ENCODE peak calls at places on chromosomes 2 and 18, in ten cellular contexts. One of them, this sample, is unnamed.

GRCh38 chr2:166765141-166765540 is 123.1 kb upstream of the XIRP2 start:
- DNase-seq in BE2C: no peak
- DNase-seq in AG10803: no peak
- DNase-seq in OCI-LY7: no peak
- DNase-seq in AG04450: no peak
- DNase-seq in foreskin fibroblast: peak
- DNase-seq in ovary: no peak
- DNase-seq in adrenal gland: no peak
- DNase-seq in heart left ventricle: no peak
- DNase-seq in coronary artery: no peak
- DNase-seq in this sample: no peak

GRCh38 chr2:48452108-48452507 is 77.8 kb upstream of the STON1 start:
- DNase-seq in BE2C: peak
- DNase-seq in AG10803: no peak
- DNase-seq in OCI-LY7: no peak
- DNase-seq in AG04450: no peak
- DNase-seq in foreskin fibroblast: no peak
- DNase-seq in ovary: no peak
- DNase-seq in adrenal gland: no peak
- DNase-seq in heart left ventricle: no peak
- DNase-seq in coronary artery: no peak
- DNase-seq in this sample: no peak

GRCh38 chr2:191109888-191110287 is 40.9 kb downstream of the STAT4 start:
- DNase-seq in BE2C: no peak
- DNase-seq in AG10803: peak
- DNase-seq in OCI-LY7: no peak
- DNase-seq in AG04450: no peak
- DNase-seq in foreskin fibroblast: no peak
- DNase-seq in ovary: no peak
- DNase-seq in adrenal gland: no peak
- DNase-seq in heart left ventricle: no peak
- DNase-seq in coronary artery: no peak
- DNase-seq in this sample: no peak

GRCh38 chr2:63053889-63054725 is 3.5 kb downstream of the OTX1 start:
- DNase-seq in BE2C: no peak
- DNase-seq in AG10803: no peak
- DNase-seq in OCI-LY7: peak
- DNase-seq in AG04450: no peak
- DNase-seq in foreskin fibroblast: peak
- DNase-seq in ovary: no peak
- DNase-seq in adrenal gland: no peak
- DNase-seq in heart left ventricle: no peak
- DNase-seq in coronary artery: no peak
- DNase-seq in this sample: no peak

GRCh38 chr2:159683804-159684203 is 28.5 kb upstream of the MARCHF7 start:
- DNase-seq in BE2C: no peak
- DNase-seq in AG10803: no peak
- DNase-seq in OCI-LY7: no peak
- DNase-seq in AG04450: no peak
- DNase-seq in foreskin fibroblast: no peak
- DNase-seq in ovary: no peak
- DNase-seq in adrenal gland: no peak
- DNase-seq in heart left ventricle: no peak
- DNase-seq in coronary artery: no peak
- DNase-seq in this sample: no peak

GRCh38 chr18:58792086-58792485 is 72.6 kb upstream of the ZNF532 start:
- DNase-seq in BE2C: no peak
- DNase-seq in AG10803: no peak
- DNase-seq in OCI-LY7: no peak
- DNase-seq in AG04450: no peak
- DNase-seq in foreskin fibroblast: no peak
- DNase-seq in ovary: no peak
- DNase-seq in adrenal gland: no peak
- DNase-seq in heart left ventricle: no peak
- DNase-seq in coronary artery: no peak
- DNase-seq in this sample: no peak

GRCh38 chr2:20282916-20283592 is 58.1 kb upstream of the SDC1 start:
- DNase-seq in BE2C: peak
- DNase-seq in AG10803: peak
- DNase-seq in OCI-LY7: no peak
- DNase-seq in AG04450: peak
- DNase-seq in foreskin fibroblast: no peak
- DNase-seq in ovary: peak
- DNase-seq in adrenal gland: peak
- DNase-seq in heart left ventricle: peak
- DNase-seq in coronary artery: no peak
- DNase-seq in this sample: no peak

GRCh38 chr18:68840554-68841263 is 42.8 kb downstream of the CCDC102B start:
- DNase-seq in BE2C: no peak
- DNase-seq in AG10803: peak
- DNase-seq in OCI-LY7: no peak
- DNase-seq in AG04450: peak
- DNase-seq in foreskin fibroblast: peak
- DNase-seq in ovary: no peak
- DNase-seq in adrenal gland: peak
- DNase-seq in heart left ventricle: no peak
- DNase-seq in coronary artery: no peak
- DNase-seq in this sample: peak

GRCh38 chr2:111055735-111056134 is 65.0 kb upstream of the BCL2L11 start:
- DNase-seq in BE2C: no peak
- DNase-seq in AG10803: no peak
- DNase-seq in OCI-LY7: no peak
- DNase-seq in AG04450: no peak
- DNase-seq in foreskin fibroblast: no peak
- DNase-seq in ovary: no peak
- DNase-seq in adrenal gland: no peak
- DNase-seq in heart left ventricle: no peak
- DNase-seq in coronary artery: no peak
- DNase-seq in this sample: no peak

GRCh38 chr18:79566841-79567370 is 112.7 kb upstream of the CTDP1 start:
- DNase-seq in BE2C: no peak
- DNase-seq in AG10803: no peak
- DNase-seq in OCI-LY7: no peak
- DNase-seq in AG04450: no peak
- DNase-seq in foreskin fibroblast: no peak
- DNase-seq in ovary: no peak
- DNase-seq in adrenal gland: no peak
- DNase-seq in heart left ventricle: peak
- DNase-seq in coronary artery: no peak
- DNase-seq in this sample: no peak

GRCh38 chr18:24490545-24490944 is 30.1 kb downstream of the HRH4 start:
- DNase-seq in BE2C: peak
- DNase-seq in AG10803: peak
- DNase-seq in OCI-LY7: no peak
- DNase-seq in AG04450: no peak
- DNase-seq in foreskin fibroblast: peak
- DNase-seq in ovary: no peak
- DNase-seq in adrenal gland: no peak
- DNase-seq in heart left ventricle: no peak
- DNase-seq in coronary artery: no peak
- DNase-seq in this sample: no peak

GRCh38 chr2:225353579-225354085 is 45.9 kb upstream of the NYAP2 start:
- DNase-seq in BE2C: no peak
- DNase-seq in AG10803: no peak
- DNase-seq in OCI-LY7: no peak
- DNase-seq in AG04450: no peak
- DNase-seq in foreskin fibroblast: peak
- DNase-seq in ovary: no peak
- DNase-seq in adrenal gland: no peak
- DNase-seq in heart left ventricle: no peak
- DNase-seq in coronary artery: no peak
- DNase-seq in this sample: no peak

GRCh38 chr2:109481599-109481998 is 132.2 kb downstream of the SEPTIN10 start:
- DNase-seq in BE2C: no peak
- DNase-seq in AG10803: no peak
- DNase-seq in OCI-LY7: no peak
- DNase-seq in AG04450: no peak
- DNase-seq in foreskin fibroblast: no peak
- DNase-seq in ovary: no peak
- DNase-seq in adrenal gland: no peak
- DNase-seq in heart left ventricle: no peak
- DNase-seq in coronary artery: no peak
- DNase-seq in this sample: no peak

GRCh38 chr2:127091886-127092285 is 15.1 kb downstream of the BIN1 start:
- DNase-seq in BE2C: no peak
- DNase-seq in AG10803: no peak
- DNase-seq in OCI-LY7: no peak
- DNase-seq in AG04450: no peak
- DNase-seq in foreskin fibroblast: no peak
- DNase-seq in ovary: no peak
- DNase-seq in adrenal gland: no peak
- DNase-seq in heart left ventricle: no peak
- DNase-seq in coronary artery: no peak
- DNase-seq in this sample: no peak

GRCh38 chr2:127094509-127095366 is 12.2 kb downstream of the BIN1 start:
- DNase-seq in BE2C: peak
- DNase-seq in AG10803: peak
- DNase-seq in OCI-LY7: no peak
- DNase-seq in AG04450: no peak
- DNase-seq in foreskin fibroblast: peak
- DNase-seq in ovary: peak
- DNase-seq in adrenal gland: peak
- DNase-seq in heart left ventricle: peak
- DNase-seq in coronary artery: no peak
- DNase-seq in this sample: peak

GRCh38 chr2:127093648-127094210 is 13.2 kb downstream of the BIN1 start:
- DNase-seq in BE2C: no peak
- DNase-seq in AG10803: no peak
- DNase-seq in OCI-LY7: no peak
- DNase-seq in AG04450: no peak
- DNase-seq in foreskin fibroblast: no peak
- DNase-seq in ovary: no peak
- DNase-seq in adrenal gland: no peak
- DNase-seq in heart left ventricle: peak
- DNase-seq in coronary artery: no peak
- DNase-seq in this sample: no peak

GRCh38 chr2:127092306-127092705 is 14.6 kb downstream of the BIN1 start:
- DNase-seq in BE2C: no peak
- DNase-seq in AG10803: no peak
- DNase-seq in OCI-LY7: no peak
- DNase-seq in AG04450: no peak
- DNase-seq in foreskin fibroblast: no peak
- DNase-seq in ovary: no peak
- DNase-seq in adrenal gland: no peak
- DNase-seq in heart left ventricle: no peak
- DNase-seq in coronary artery: no peak
- DNase-seq in this sample: no peak

GRCh38 chr2:127092951-127093516 is 13.9 kb downstream of the BIN1 start:
- DNase-seq in BE2C: no peak
- DNase-seq in AG10803: no peak
- DNase-seq in OCI-LY7: no peak
- DNase-seq in AG04450: no peak
- DNase-seq in foreskin fibroblast: no peak
- DNase-seq in ovary: no peak
- DNase-seq in adrenal gland: no peak
- DNase-seq in heart left ventricle: no peak
- DNase-seq in coronary artery: no peak
- DNase-seq in this sample: no peak
- H3K4me3 ChIP-seq in BE2C: no peak
- H3K4me3 ChIP-seq in AG10803: no peak
- H3K4me3 ChIP-seq in OCI-LY7: no peak
- H3K4me3 ChIP-seq in AG04450: no peak
- H3K4me3 ChIP-seq in foreskin fibroblast: no peak
- H3K4me3 ChIP-seq in ovary: no peak
- H3K4me3 ChIP-seq in adrenal gland: no peak
- H3K4me3 ChIP-seq in heart left ventricle: no peak
- H3K4me3 ChIP-seq in coronary artery: no peak
- H3K4me3 ChIP-seq in this sample: no peak

DNA sequence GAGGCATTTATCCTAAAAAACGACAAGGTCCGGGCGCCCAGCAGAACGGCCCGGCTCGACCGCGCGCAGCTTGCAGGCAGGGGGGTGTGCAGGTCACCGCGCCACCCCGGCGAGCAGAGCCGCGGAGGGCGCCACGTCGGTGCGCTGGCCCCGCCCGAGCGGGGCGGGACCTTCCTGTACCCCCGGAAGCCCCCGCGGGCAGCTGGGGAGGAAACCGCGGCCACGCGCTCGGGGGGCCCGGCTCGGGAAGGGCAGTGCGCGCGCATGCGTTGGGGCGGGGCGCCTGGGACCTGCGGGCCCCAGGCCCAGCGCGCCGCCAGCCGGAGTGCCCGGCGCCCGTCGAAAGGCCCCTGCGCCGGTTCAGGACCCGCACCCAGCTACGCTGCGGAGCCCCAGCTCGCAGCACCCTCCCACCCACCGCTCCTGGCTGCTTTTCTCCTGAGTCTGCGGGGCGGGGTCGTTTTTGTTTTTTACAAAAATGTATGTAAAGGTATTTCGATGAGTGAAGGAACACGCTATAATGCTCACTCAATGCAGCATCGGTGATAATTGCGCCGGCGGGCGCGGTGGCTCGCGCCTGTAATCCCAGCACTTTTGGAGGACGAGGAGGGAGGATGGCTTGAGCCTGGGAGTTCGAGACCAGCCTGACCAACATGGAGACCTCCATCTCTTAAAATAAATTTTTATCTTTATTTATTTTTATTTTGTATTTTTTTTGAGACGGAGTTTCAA is 47.7 kb upstream of the POMC start:
- DNase-seq in BE2C: no peak
- DNase-seq in AG10803: peak
- DNase-seq in OCI-LY7: peak
- DNase-seq in AG04450: no peak
- DNase-seq in foreskin fibroblast: peak
- DNase-seq in ovary: peak
- DNase-seq in adrenal gland: peak
- DNase-seq in heart left ventricle: peak
- DNase-seq in coronary artery: no peak
- DNase-seq in this sample: peak
- H3K4me3 ChIP-seq in BE2C: no peak
- H3K4me3 ChIP-seq in AG10803: peak
- H3K4me3 ChIP-seq in OCI-LY7: peak
- H3K4me3 ChIP-seq in AG04450: peak
- H3K4me3 ChIP-seq in foreskin fibroblast: peak
- H3K4me3 ChIP-seq in ovary: peak
- H3K4me3 ChIP-seq in adrenal gland: peak
- H3K4me3 ChIP-seq in heart left ventricle: peak
- H3K4me3 ChIP-seq in coronary artery: peak
- H3K4me3 ChIP-seq in this sample: peak

DNA sequence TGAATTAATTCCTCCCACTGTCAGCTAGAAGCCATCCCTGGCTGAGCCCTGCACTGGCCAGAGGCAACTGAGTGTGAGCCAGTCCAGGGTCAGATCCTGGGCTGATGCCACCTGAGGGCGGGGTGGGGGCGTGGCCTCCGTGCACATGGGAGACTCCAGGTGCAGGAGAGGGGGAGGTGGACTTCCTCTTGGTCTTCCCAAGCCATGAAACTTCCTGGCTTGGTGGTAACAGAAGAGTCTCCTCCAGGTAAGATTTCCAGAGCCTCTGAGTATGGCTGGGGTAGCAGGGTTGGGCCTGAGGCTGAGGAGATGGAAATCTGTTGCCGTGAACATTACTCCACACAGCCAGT is 462 bp upstream of the RAB17 start:
- DNase-seq in BE2C: no peak
- DNase-seq in AG10803: no peak
- DNase-seq in OCI-LY7: no peak
- DNase-seq in AG04450: no peak
- DNase-seq in foreskin fibroblast: no peak
- DNase-seq in ovary: no peak
- DNase-seq in adrenal gland: peak
- DNase-seq in heart left ventricle: peak
- DNase-seq in coronary artery: no peak
- DNase-seq in this sample: no peak
- H3K4me3 ChIP-seq in BE2C: no peak
- H3K4me3 ChIP-seq in AG10803: no peak
- H3K4me3 ChIP-seq in OCI-LY7: no peak
- H3K4me3 ChIP-seq in AG04450: no peak
- H3K4me3 ChIP-seq in foreskin fibroblast: no peak
- H3K4me3 ChIP-seq in ovary: no peak
- H3K4me3 ChIP-seq in adrenal gland: no peak
- H3K4me3 ChIP-seq in heart left ventricle: no peak
- H3K4me3 ChIP-seq in coronary artery: peak
- H3K4me3 ChIP-seq in this sample: no peak

GRCh38 chr18:61334951-61335736 is 1.9 kb downstream of the CDH20 start:
- DNase-seq in BE2C: no peak
- DNase-seq in AG10803: no peak
- DNase-seq in OCI-LY7: no peak
- DNase-seq in AG04450: no peak
- DNase-seq in foreskin fibroblast: peak
- DNase-seq in ovary: no peak
- DNase-seq in adrenal gland: no peak
- DNase-seq in heart left ventricle: no peak
- DNase-seq in coronary artery: no peak
- DNase-seq in this sample: no peak
- H3K4me3 ChIP-seq in BE2C: no peak
- H3K4me3 ChIP-seq in AG10803: no peak
- H3K4me3 ChIP-seq in OCI-LY7: no peak
- H3K4me3 ChIP-seq in AG04450: no peak
- H3K4me3 ChIP-seq in foreskin fibroblast: no peak
- H3K4me3 ChIP-seq in ovary: no peak
- H3K4me3 ChIP-seq in adrenal gland: no peak
- H3K4me3 ChIP-seq in heart left ventricle: peak
- H3K4me3 ChIP-seq in coronary artery: peak
- H3K4me3 ChIP-seq in this sample: no peak

This sample was measured in A549.